ENCODE peak calls at places on chromosomes 1 and 21, in five cellular contexts. J is psoas muscle; K is CD4-positive, alpha-beta T cell; S is stomach; F is Peyer's patch. G is an unnamed sample. For H3K9me3, the result is how much of the 10 kb centered on the place peaks cover.

GRCh38 chr1:70504176-70504820 is 93.2 kb downstream of the CTH start:
- DNase-seq in K (no peak), J (no peak), S (no peak), F (no peak), G (no peak)

GRCh38 chr1:79568411-79568810 is 561.9 kb upstream of the ADGRL4 start:
- DNase-seq in F (no peak), S (no peak), K (no peak), J (no peak), G (no peak)

GRCh38 chr1:233085566-233085965 is 135.2 kb downstream of the NTPCR start:
- DNase-seq in K (no peak), F (no peak), S (no peak), J (no peak), G (no peak)

GRCh38 chr1:234375672-234376071 is 2.4 kb downstream of the COA6 start:
- DNase-seq in F (no peak), S (no peak), J (no peak), K (no peak), G (no peak)

GRCh38 chr1:30912913-30913652 is 4.5 kb upstream of the SDC3 start:
- DNase-seq in S (peak), J (peak), F (peak), K (no peak), G (no peak)

GRCh38 chr21:36478207-36478701 is 1.7 kb downstream of the CLDN14 start:
- DNase-seq in J (no peak), F (no peak), S (no peak), K (no peak), G (no peak)

GRCh38 chr1:181033799-181034391 is at the start of gene MR1:
- DNase-seq in F (no peak), K (no peak), J (no peak), S (no peak), G (peak)

GRCh38 chr1:228282329-228283042 is 74.6 kb downstream of the OBSCN start:
- DNase-seq in K (no peak), S (peak), J (peak), F (peak), G (no peak)

GRCh38 chr1:209510063-209510462 is 73.5 kb upstream of the CAMK1G start:
- DNase-seq in S (no peak), F (no peak), K (no peak), J (no peak), G (no peak)

GRCh38 chr1:153395136-153395685 is 4.3 kb upstream of the S100A8 start:
- DNase-seq in J (peak), K (no peak), S (no peak), F (no peak), G (no peak)

GRCh38 chr1:68233202-68233601 is 879 bp upstream of the WLS start:
- DNase-seq in K (no peak), J (no peak), F (no peak), S (no peak), G (no peak)

GRCh38 chr1:36351222-36351977 is 28.0 kb upstream of the EVA1B start:
- DNase-seq in J (no peak), F (no peak), S (no peak), K (no peak), G (no peak)

GRCh38 chr1:68204965-68205630 is 27.2 kb downstream of the WLS start:
- DNase-seq in J (no peak), F (no peak), K (no peak), S (no peak), G (no peak)

GRCh38 chr1:221697924-221698425 is 43.9 kb downstream of the DUSP10 start:
- DNase-seq in F (no peak), J (no peak), K (no peak), S (no peak), G (no peak)

GRCh38 chr21:43929217-43929971 is 64.4 kb downstream of the AGPAT3 start:
- DNase-seq in S (peak), F (no peak), J (peak), K (no peak), G (no peak)

GRCh38 chr21:37742532-37742931 is 173.7 kb downstream of the KCNJ6 start:
- DNase-seq in S (no peak), F (no peak), J (no peak), K (no peak), G (peak)

GRCh38 chr1:30872033-30872947 is 36.3 kb downstream of the SDC3 start:
- DNase-seq in K (no peak), J (no peak), F (no peak), S (no peak), G (peak)

GRCh38 chr1:151934048-151934493 is 24.8 kb upstream of the THEM4 start:
- DNase-seq in F (no peak), K (peak), J (no peak), S (peak), G (peak)

GRCh38 chr1:210222288-210223006 is 10.1 kb upstream of the SERTAD4 start:
- DNase-seq in J (no peak), K (no peak), F (no peak), S (peak), G (no peak)

GRCh38 chr1:199510314-199510713 is 517.2 kb upstream of the NR5A2 start:
- DNase-seq in K (no peak), F (no peak), J (no peak), S (no peak), G (no peak)

GRCh38 chr1:206668351-206668750 is 16.4 kb upstream of the MAPKAPK2 start:
- DNase-seq in F (no peak), K (no peak), J (no peak), S (no peak), G (no peak)

GRCh38 chr1:26771643-26772321 is 16.0 kb upstream of the PIGV start:
- DNase-seq in F (no peak), J (peak), S (no peak), K (no peak), G (no peak)

GRCh38 chr1:202165267-202165941 is 5.0 kb upstream of the PTPN7 start:
- DNase-seq in K (no peak), J (no peak), F (no peak), S (no peak), G (no peak)

GRCh38 chr1:100036718-100037664 is 67.2 kb downstream of the SLC35A3 start:
- DNase-seq in S (no peak), K (no peak), J (no peak), F (no peak), G (peak)

GRCh38 chr1:21672478-21673276 is 3.5 kb upstream of the RAP1GAP start:
- DNase-seq in J (no peak), K (no peak), F (no peak), S (no peak), G (no peak)

GRCh38 chr1:46558141-46558963 is 6.9 kb upstream of the KNCN start:
- DNase-seq in K (no peak), S (no peak), J (no peak), F (no peak), G (no peak)

GRCh38 chr1:230429072-230429735 is 3.1 kb upstream of the PGBD5 start:
- DNase-seq in S (no peak), K (no peak), J (no peak), F (no peak), G (no peak)

GRCh38 chr1:230424440-230425251 is 1.5 kb downstream of the PGBD5 start:
- DNase-seq in J (no peak), F (no peak), S (no peak), K (no peak), G (no peak)

GRCh38 chr1:236516929-236517704 is 6.7 kb upstream of the LGALS8 start:
- DNase-seq in K (no peak), F (no peak), J (no peak), S (no peak), G (no peak)

GRCh38 chr21:36209626-36210171 is 53.1 kb downstream of the DOP1B start:
- DNase-seq in K (peak), S (peak), J (no peak), F (no peak), G (peak)

GRCh38 chr1:175673236-175674150 is 69.9 kb downstream of the TNR start:
- DNase-seq in K (no peak), S (no peak), J (no peak), F (no peak), G (peak)

GRCh38 chr21:42807938-42808613 is 71.3 kb downstream of the WDR4 start:
- DNase-seq in F (no peak), J (no peak), K (no peak), S (no peak), G (no peak)

GRCh38 chr1:82718719-82719419 is 918.1 kb downstream of the ADGRL2 start:
- DNase-seq in K (no peak), F (no peak), J (no peak), S (no peak), G (no peak)

GRCh38 chr1:82722608-82723007 is 921.9 kb downstream of the ADGRL2 start:
- DNase-seq in S (no peak), J (no peak), F (no peak), K (no peak), G (no peak)

GRCh38 chr1:82721702-82722101 is 921.0 kb downstream of the ADGRL2 start:
- DNase-seq in J (no peak), F (no peak), S (no peak), K (no peak), G (no peak)
- H3K9me3 ChIP-seq in J (under half), F (under half), S (under half), K (under half), G (under half)

GRCh38 chr1:17759114-17759513 is 4.0 kb downstream of the ACTL8 start:
- DNase-seq in J (no peak), K (no peak), F (no peak), S (no peak), G (peak)
- H3K9me3 ChIP-seq in J (under half), K (half or more), F (under half), S (half or more), G (under half)

GRCh38 chr1:2831596-2832212 is 30.2 kb upstream of the TTC34 start:
- DNase-seq in K (no peak), F (no peak), S (no peak), J (peak), G (no peak)
- H3K9me3 ChIP-seq in K (under half), F (under half), S (under half), J (under half), G (under half)

DNA sequence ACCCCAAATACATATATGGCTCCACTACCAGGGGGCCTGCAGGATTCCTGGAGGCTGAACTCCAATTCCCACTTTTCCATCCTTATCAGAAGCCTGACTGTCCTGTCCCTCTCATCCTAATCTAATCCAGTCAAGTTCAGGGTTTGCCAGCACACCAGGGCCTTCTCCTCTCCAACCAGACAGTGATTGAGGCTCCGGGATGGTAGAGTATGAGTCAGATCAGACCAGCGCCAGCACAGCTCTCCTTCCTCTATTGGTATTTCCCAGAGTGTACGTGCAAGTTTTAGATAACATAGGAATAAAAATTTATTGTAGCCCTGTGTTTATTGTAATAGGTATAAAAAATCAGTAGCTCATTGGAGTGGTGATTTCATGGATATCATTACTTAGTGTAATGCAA is 24.5 kb upstream of the RCSD1 start:
- DNase-seq in F (no peak), S (no peak), K (no peak), J (no peak), G (no peak)
- H3K9me3 ChIP-seq in F (under half), S (under half), K (under half), J (under half), G (under half)

GRCh38 chr1:164071288-164071687 is 487.7 kb upstream of the PBX1 start:
- DNase-seq in J (no peak), K (no peak), S (no peak), F (no peak), G (no peak)
- H3K9me3 ChIP-seq in J (under half), K (under half), S (under half), F (under half), G (under half)